ENCODE peak calls at places on chromosome 2, in eight cellular contexts. O is hepatocyte, K is PC-3, V is HCT116, P is OCI-LY7, B is GM23248, T is SK-N-SH, Y is PC-9. L is an unnamed sample.

GRCh38 chr2:222319576-222320440 is 21.0 kb upstream of the PAX3 start:
- DNase-seq in V (no peak), O (peak; percentile 54), K (no peak), Y (peak; percentile 61), P (peak; percentile 5), B (peak; percentile 35), T (peak; percentile 79), L (peak; percentile 57)

GRCh38 chr2:48045613-48046012 is 139.3 kb upstream of the FBXO11 start:
- DNase-seq in V (no peak), T (no peak), K (no peak), B (no peak), Y (no peak), O (no peak), P (peak; percentile 6), L (no peak)

GRCh38 chr2:138476940-138477339 is 24.6 kb upstream of the SPOPL start:
- DNase-seq in V (no peak), O (no peak), K (no peak), B (no peak), P (peak; percentile 11), T (no peak), Y (no peak), L (peak; percentile 49)

GRCh38 chr2:215749092-215749957 is 264.0 kb downstream of the MREG start:
- DNase-seq in B (peak; percentile 96), K (peak; percentile 31), V (no peak), P (no peak), O (peak; percentile 35), T (no peak), Y (peak; percentile 44), L (no peak)

GRCh38 chr2:138244400-138245001 is 257.1 kb upstream of the SPOPL start:
- DNase-seq in K (peak; percentile 26), B (peak; percentile 65), Y (no peak), O (no peak), P (no peak), T (no peak), V (no peak), L (no peak)

GRCh38 chr2:197170137-197170682 is 140.4 kb downstream of the ANKRD44 start:
- DNase-seq in T (no peak), P (no peak), B (peak; percentile 66), K (peak; percentile 71), Y (no peak), V (no peak), O (no peak), L (no peak)

GRCh38 chr2:195657634-195658540 is 861 bp downstream of the SLC39A10 start:
- DNase-seq in O (peak; percentile 81), T (peak; percentile 61), B (peak; percentile 83), K (peak; percentile 59), V (no peak), P (peak; percentile 87), Y (peak; percentile 27), L (peak; percentile 90)

GRCh38 chr2:126971162-126971480 is 72.4 kb downstream of the TEX51 start:
- DNase-seq in K (no peak), Y (no peak), T (no peak), B (no peak), V (no peak), O (no peak), P (no peak), L (no peak)

GRCh38 chr2:7988440-7988839 is 693.4 kb upstream of the ID2 start:
- DNase-seq in O (no peak), P (no peak), T (no peak), Y (no peak), K (peak; percentile 32), B (no peak), V (no peak), L (no peak)
- H3K9me2 ChIP-seq in O (no peaks in the 10 kb centered on the region), P (no peaks in the 10 kb centered on the region), T (no peaks in the 10 kb centered on the region), Y (no peaks in the 10 kb centered on the region), K (no peaks in the 10 kb centered on the region), B (no peaks in the 10 kb centered on the region), V (no peaks in the 10 kb centered on the region), L (no peaks in the 10 kb centered on the region)

GRCh38 chr2:32780961-32781360 is 153.1 kb downstream of the TTC27 start:
- DNase-seq in Y (no peak), O (no peak), P (no peak), V (no peak), T (no peak), B (no peak), K (no peak), L (no peak)
- H3K9me2 ChIP-seq in Y (no peaks in the 10 kb centered on the region), O (no peaks in the 10 kb centered on the region), P (no peaks in the 10 kb centered on the region), V (no peaks in the 10 kb centered on the region), T (no peaks in the 10 kb centered on the region), B (no peaks in the 10 kb centered on the region), K (no peaks in the 10 kb centered on the region), L (no peaks in the 10 kb centered on the region)

GRCh38 chr2:7989823-7990222 is 692.0 kb upstream of the ID2 start:
- DNase-seq in V (no peak), T (no peak), P (no peak), B (no peak), K (no peak), Y (no peak), O (no peak), L (no peak)
- H3K9me2 ChIP-seq in V (no peaks in the 10 kb centered on the region), T (no peaks in the 10 kb centered on the region), P (no peaks in the 10 kb centered on the region), B (no peaks in the 10 kb centered on the region), K (no peaks in the 10 kb centered on the region), Y (no peaks in the 10 kb centered on the region), O (no peaks in the 10 kb centered on the region), L (no peaks in the 10 kb centered on the region)

DNA sequence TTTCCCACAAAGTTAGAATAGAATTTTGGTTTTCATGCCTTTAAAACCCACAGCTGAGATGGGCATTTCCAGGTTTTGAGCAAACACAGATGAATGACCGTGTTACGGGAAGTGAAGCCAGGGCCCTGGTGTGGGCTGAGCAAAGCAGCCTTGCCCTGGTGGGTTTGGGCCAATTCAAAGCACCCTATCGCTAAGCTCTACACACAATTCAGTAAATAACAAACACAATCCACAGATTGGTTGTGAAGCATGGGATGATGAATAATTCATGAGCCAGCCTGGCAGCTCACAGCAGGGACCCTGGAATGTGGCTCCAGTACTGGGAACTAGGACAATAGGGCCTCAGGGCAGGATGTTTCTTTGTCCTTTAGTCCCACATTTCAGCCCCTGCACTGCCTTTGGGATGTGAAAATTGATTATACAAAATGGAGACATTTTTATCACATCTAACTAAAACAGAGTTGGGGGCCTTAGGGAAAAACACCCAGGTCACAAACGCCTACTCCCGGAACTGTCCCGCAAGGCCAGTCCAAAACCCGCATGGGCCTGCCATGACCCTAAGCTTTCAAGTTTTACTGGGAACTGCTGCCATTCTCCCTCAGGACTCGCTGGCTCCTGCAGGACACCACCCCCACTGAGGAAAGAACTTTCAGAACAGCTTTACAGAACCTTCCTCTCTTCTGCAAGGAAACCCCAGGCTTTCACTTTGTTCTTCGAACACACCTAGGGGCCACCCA is 320.2 kb upstream of the HS6ST1 start:
- DNase-seq in B (peak; percentile 70), O (no peak), P (no peak), T (peak; percentile 42), Y (no peak), K (no peak), V (no peak), L (no peak)
- H3K9me2 ChIP-seq in B (no peaks in the 10 kb centered on the region), O (no peaks in the 10 kb centered on the region), P (no peaks in the 10 kb centered on the region), T (no peaks in the 10 kb centered on the region), Y (no peaks in the 10 kb centered on the region), K (no peaks in the 10 kb centered on the region), V (no peaks in the 10 kb centered on the region), L (no peaks in the 10 kb centered on the region)

DNA sequence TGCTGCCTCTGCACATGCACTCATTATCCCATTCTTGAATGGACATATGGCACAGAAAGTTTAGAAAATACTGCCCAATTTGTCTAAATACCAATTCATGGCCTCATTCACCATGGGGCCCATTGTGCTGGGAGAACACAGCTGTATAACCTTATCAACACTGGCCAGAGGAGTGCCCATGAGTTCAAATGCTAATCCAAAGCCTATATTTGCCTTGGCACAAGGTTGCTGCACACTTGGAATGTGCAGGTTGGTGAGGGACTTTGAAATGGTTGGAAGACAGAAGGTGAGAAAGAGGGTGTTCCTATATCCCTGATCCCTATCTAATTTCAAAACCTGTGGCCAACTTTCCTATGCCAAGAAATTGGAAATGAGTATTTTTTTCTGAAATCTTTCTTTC is 693.9 kb upstream of the ID2 start:
- DNase-seq in Y (no peak), V (no peak), P (no peak), K (no peak), B (no peak), O (no peak), T (no peak), L (no peak)
- H3K9me2 ChIP-seq in Y (no peaks in the 10 kb centered on the region), V (no peaks in the 10 kb centered on the region), P (no peaks in the 10 kb centered on the region), K (no peaks in the 10 kb centered on the region), B (no peaks in the 10 kb centered on the region), O (no peaks in the 10 kb centered on the region), T (no peaks in the 10 kb centered on the region), L (no peaks in the 10 kb centered on the region)

GRCh38 chr2:128638311-128638710 is 319.6 kb upstream of the HS6ST1 start:
- DNase-seq in K (no peak), V (no peak), O (no peak), B (no peak), T (no peak), Y (no peak), P (no peak), L (no peak)
- H3K9me2 ChIP-seq in K (no peaks in the 10 kb centered on the region), V (no peaks in the 10 kb centered on the region), O (no peaks in the 10 kb centered on the region), B (no peaks in the 10 kb centered on the region), T (no peaks in the 10 kb centered on the region), Y (no peaks in the 10 kb centered on the region), P (no peaks in the 10 kb centered on the region), L (no peaks in the 10 kb centered on the region)

DNA sequence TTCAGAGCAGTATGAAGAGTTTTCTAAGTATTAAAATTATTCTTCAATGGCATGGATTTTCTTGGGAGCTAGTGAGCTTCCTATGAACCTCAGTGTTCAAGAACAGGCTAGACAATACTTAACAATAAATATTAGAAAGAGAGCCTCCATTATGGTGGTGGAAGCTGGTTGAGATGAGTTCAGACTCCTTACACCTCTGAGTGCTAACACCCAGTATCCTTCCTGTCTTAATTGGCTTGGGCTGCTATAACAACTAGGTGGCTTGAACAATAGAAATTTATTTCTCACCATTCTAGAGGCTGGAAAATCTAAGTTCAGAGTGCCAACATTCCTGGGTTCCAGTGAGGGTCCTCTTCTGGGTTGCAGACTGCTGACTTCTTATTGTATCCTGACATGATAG is 369.4 kb upstream of the HNRNPA3 start:
- DNase-seq in P (no peak), K (no peak), T (no peak), B (no peak), O (no peak), V (no peak), Y (no peak), L (no peak)
- H3K9me2 ChIP-seq in P (no peaks in the 10 kb centered on the region), K (no peaks in the 10 kb centered on the region), T (no peaks in the 10 kb centered on the region), B (no peaks in the 10 kb centered on the region), O (no peaks in the 10 kb centered on the region), V (no peaks in the 10 kb centered on the region), Y (no peaks in the 10 kb centered on the region), L (no peaks in the 10 kb centered on the region)

GRCh38 chr2:128640166-128640846 is 321.6 kb upstream of the HS6ST1 start:
- DNase-seq in Y (no peak), P (no peak), V (no peak), B (peak; percentile 14), K (no peak), T (no peak), O (no peak), L (no peak)
- H3K9me2 ChIP-seq in Y (no peaks in the 10 kb centered on the region), P (no peaks in the 10 kb centered on the region), V (no peaks in the 10 kb centered on the region), B (no peaks in the 10 kb centered on the region), K (no peaks in the 10 kb centered on the region), T (no peaks in the 10 kb centered on the region), O (no peaks in the 10 kb centered on the region), L (no peaks in the 10 kb centered on the region)

L was measured in Karpas-422.